ENCODE peak calls at places on chromosomes 3 and 15, in six cellular contexts. W, U, A, Z, T and P are unnamed samples.
A peak's percentile ranks its signal among the peaks of the same experiment; 100 is the strongest.

GRCh38 chr15:40469776-40470390 is 901 bp upstream of the CHST14 start:
- DNase-seq in Z (no peak), W (no peak), U (no peak), T (no peak), A (no peak), P (no peak)

GRCh38 chr15:68791431-68792283 is 29.0 kb downstream of the ANP32A start:
- DNase-seq in T (no peak), Z (no peak), W (no peak), A (peak; percentile 48), U (no peak), P (peak; percentile 40)

GRCh38 chr3:194935061-194935460 is 249.4 kb downstream of the FAM43A start:
- DNase-seq in U (no peak), A (no peak), T (no peak), W (no peak), Z (peak; percentile 61), P (no peak)

GRCh38 chr3:145721273-145721805 is 439.6 kb downstream of the PLOD2 start:
- DNase-seq in T (no peak), Z (no peak), U (no peak), W (no peak), A (no peak), P (no peak)

GRCh38 chr3:173395412-173396181 is 1.9 kb upstream of the NLGN1 start:
- DNase-seq in A (peak; percentile 30), W (peak; percentile 75), Z (peak; percentile 88), U (no peak), T (peak; percentile 54), P (peak; percentile 35)

GRCh38 chr3:102181202-102181920 is 253.5 kb upstream of the ZPLD1 start:
- DNase-seq in Z (no peak), T (no peak), W (no peak), A (no peak), U (no peak), P (no peak)

GRCh38 chr15:56468271-56468912 is 3.5 kb upstream of the MNS1 start:
- DNase-seq in W (no peak), U (no peak), T (no peak), A (no peak), Z (no peak), P (no peak)

GRCh38 chr3:106877632-106878031 is 499.6 kb upstream of the CCDC54 start:
- DNase-seq in W (no peak), A (no peak), U (no peak), T (no peak), Z (no peak), P (no peak)

GRCh38 chr3:46537789-46538188 is 28.3 kb downstream of the LRRC2 start:
- DNase-seq in A (no peak), W (no peak), T (no peak), Z (no peak), U (no peak), P (no peak)

GRCh38 chr15:92226020-92226612 is 167.6 kb upstream of the ST8SIA2 start:
- DNase-seq in A (peak; percentile 3), U (peak; percentile 25), T (peak; percentile 16), W (no peak), Z (no peak), P (no peak)

GRCh38 chr3:194137314-194138097 is 1.6 kb downstream of the HES1 start:
- DNase-seq in W (peak; percentile 74), U (peak; percentile 29), Z (peak; percentile 62), A (peak; percentile 60), T (no peak), P (no peak)

GRCh38 chr3:89690649-89691048 is 583.2 kb downstream of the EPHA3 start:
- DNase-seq in A (no peak), W (no peak), U (no peak), T (no peak), Z (no peak), P (no peak)

GRCh38 chr3:105367406-105368213 is 901 bp downstream of the ALCAM start:
- DNase-seq in Z (peak; percentile 61), T (no peak), W (peak; percentile 84), A (peak; percentile 36), U (peak; percentile 47), P (peak; percentile 38)

GRCh38 chr3:69738859-69739203 is 433 bp upstream of the MITF start:
- DNase-seq in T (no peak), W (no peak), U (no peak), Z (no peak), A (no peak), P (no peak)
- TF ChIP-seq POLR2A in T (no peak), W (no peak), U (no peak), Z (no peak), A (no peak), P (no peak)

DNA sequence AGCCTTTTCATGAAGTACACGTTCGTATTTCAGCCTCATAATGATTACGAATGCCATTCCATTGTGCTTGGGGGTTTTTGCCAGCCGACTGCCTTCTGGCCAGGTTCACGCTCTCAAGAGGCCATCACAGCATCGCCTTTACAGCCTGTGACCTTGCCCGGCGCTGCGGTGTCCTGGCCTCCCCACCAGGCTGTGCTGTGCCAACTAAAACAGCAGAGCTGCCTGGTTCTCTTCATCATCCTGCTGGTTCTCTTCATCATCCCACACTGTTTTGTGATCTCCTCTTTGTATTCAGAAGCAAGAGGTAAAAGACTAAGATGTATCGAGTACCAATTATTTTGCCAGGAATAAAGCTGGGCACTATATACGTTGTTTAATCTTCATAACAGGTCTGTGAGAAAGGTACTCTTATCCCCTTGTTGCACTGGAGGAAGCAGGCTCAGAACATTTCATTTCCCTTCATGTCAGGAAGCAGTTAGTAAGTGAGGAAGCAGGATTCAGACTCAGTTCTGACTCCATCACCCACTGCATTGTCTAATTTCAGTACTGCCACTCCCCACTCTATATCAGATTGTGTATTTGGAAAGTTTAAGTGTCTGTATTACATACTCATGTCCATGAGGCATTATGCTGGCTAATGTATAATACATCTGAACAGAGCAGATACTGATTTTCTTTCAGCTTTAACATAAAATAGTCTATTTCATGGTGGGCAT is 92.7 kb downstream of the LRRC28 start:
- DNase-seq in U (no peak), T (no peak), W (peak; percentile 15), A (no peak), Z (no peak), P (no peak)
- TF ChIP-seq POLR2AphosphoS5 in U (no peak), T (no peak), W (no peak), A (no peak), Z (no peak), P (no peak)

DNA sequence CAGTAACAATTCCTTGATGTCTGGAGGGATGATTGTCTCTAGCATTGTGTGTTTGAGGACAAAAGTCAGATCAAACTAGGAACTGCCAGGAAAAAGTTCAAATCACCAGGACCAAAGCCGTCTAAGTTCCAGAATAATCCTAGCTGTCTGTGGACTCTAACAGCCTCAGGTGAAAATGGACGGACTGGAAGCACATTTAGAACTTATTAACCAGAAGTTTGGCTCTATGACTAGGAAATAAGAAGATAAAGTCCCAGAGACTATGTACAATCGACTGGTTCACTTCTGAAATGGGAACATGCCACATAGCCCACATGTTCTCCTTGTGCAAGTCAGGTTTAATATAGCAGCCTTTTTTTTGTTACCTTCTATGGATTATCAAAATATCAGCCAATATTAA is 50.6 kb upstream of the SGO1 start:
- DNase-seq in A (no peak), U (no peak), Z (no peak), T (no peak), W (no peak), P (no peak)
- TF ChIP-seq POLR2A in A (no peak), U (no peak), Z (no peak), T (no peak), W (no peak), P (no peak)

GRCh38 chr3:138594150-138594934 is at the start of gene CEP70:
- DNase-seq in W (peak; percentile 96), A (peak; percentile 44), T (peak; percentile 90), Z (peak; percentile 95), U (peak; percentile 94), P (peak; percentile 53)
- TF ChIP-seq POLR2AphosphoS5 in W (peak; percentile 91), A (no peak), T (peak; percentile 97), Z (peak; percentile 96), U (peak; percentile 73), P (no peak)

GRCh38 chr15:60390231-60390630 is 7.6 kb downstream of the ANXA2 start:
- DNase-seq in U (no peak), Z (no peak), A (no peak), W (no peak), T (no peak), P (no peak)
- TF ChIP-seq POLR2A in U (no peak), Z (no peak), A (no peak), W (no peak), T (no peak), P (no peak)

GRCh38 chr15:51132384-51133139 is 37.9 kb upstream of the TNFAIP8L3 start:
- DNase-seq in A (no peak), W (peak; percentile 49), U (peak; percentile 28), Z (no peak), T (peak; percentile 15), P (no peak)
- TF ChIP-seq POLR2AphosphoS5 in A (no peak), W (peak; percentile 44), U (no peak), Z (peak; percentile 22), T (no peak), P (no peak)

GRCh38 chr3:10366681-10367101 is 45.8 kb upstream of the SEC13 start:
- DNase-seq in Z (no peak), A (no peak), U (no peak), T (peak; percentile 90), W (no peak), P (no peak)
- TF ChIP-seq POLR2A in Z (no peak), A (no peak), U (no peak), T (no peak), W (no peak), P (no peak)

DNA sequence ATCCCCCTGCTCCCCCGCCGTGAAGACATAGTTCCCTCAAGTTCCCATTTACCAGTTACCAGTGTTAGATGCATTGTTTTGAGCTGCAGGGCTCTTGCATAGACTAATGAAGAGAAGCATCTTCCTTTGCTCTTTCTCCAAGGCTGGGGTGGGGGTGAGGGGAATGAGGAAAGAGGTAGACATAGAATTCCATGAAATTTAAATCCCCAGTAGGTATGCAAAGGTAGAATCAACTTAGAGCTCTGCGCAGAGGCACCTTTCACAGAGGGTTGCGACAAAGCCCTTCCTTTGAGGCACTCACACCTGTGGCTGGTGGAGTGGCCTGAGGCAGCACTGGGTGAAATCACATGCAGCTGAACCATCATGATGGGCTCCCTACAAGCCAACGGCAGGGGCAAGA is 101.3 kb downstream of the WDR76 start:
- DNase-seq in A (no peak), W (no peak), Z (no peak), T (no peak), U (no peak), P (no peak)
- TF ChIP-seq POLR2AphosphoS5 in A (no peak), W (no peak), Z (no peak), T (no peak), U (no peak), P (no peak)